ENCODE peak calls at places on chromosomes 2 and 18, in six cellular contexts. D is cerebellar nuclear complex; G is upper lobe of right lung; I is left cardiac atrium; H is NCI-H345; T is CD8-positive, alpha-beta memory T cell. W is an unnamed sample.

GRCh38 chr18:40577255-40577654 is 1377.8 kb upstream of the PIK3C3 start:
- DNase-seq in G (no peak), H (no peak), I (no peak), D (no peak), T (no peak), W (no peak)

GRCh38 chr2:55232863-55233657 is 572 bp downstream of the RPS27A start:
- DNase-seq in G (peak; percentile 79), T (peak; percentile 63), H (no peak), I (peak; percentile 63), D (no peak), W (peak; percentile 72)

GRCh38 chr2:205220559-205220958 is 461.7 kb upstream of the NRP2 start:
- DNase-seq in D (no peak), I (no peak), H (no peak), T (no peak), G (no peak), W (no peak)

GRCh38 chr2:23492941-23493340 is 108.0 kb downstream of the KLHL29 start:
- DNase-seq in G (no peak), I (peak; percentile 4), H (peak; percentile 84), T (no peak), D (no peak), W (no peak)

GRCh38 chr2:167749641-167750040 is 497.8 kb downstream of the STK39 start:
- DNase-seq in I (no peak), G (no peak), D (no peak), T (no peak), H (no peak), W (no peak)

GRCh38 chr2:45394216-45394615 is 216.9 kb downstream of the SRBD1 start:
- DNase-seq in H (no peak), D (no peak), G (no peak), T (no peak), I (no peak), W (no peak)

GRCh38 chr2:236073867-236074655 is 94.1 kb downstream of the GBX2 start:
- DNase-seq in T (no peak), H (no peak), D (no peak), I (no peak), G (no peak), W (no peak)

GRCh38 chr2:201440182-201440581 is 11.1 kb downstream of the TRAK2 start:
- DNase-seq in T (no peak), D (no peak), G (no peak), H (peak; percentile 85), I (no peak), W (no peak)

GRCh38 chr2:106833248-106833647 is 52.7 kb downstream of the ST6GAL2 start:
- DNase-seq in H (no peak), I (no peak), T (no peak), D (no peak), G (no peak), W (no peak)

GRCh38 chr2:162233197-162233596 is 10.0 kb downstream of the FAP start:
- DNase-seq in I (no peak), T (no peak), G (no peak), H (no peak), D (no peak), W (no peak)

GRCh38 chr18:54742654-54743053 is 85.6 kb upstream of the RAB27B start:
- DNase-seq in G (no peak), D (no peak), I (peak; percentile 81), T (no peak), H (no peak), W (no peak)

GRCh38 chr2:84838434-84839145 is 42.3 kb downstream of the TRABD2A start:
- DNase-seq in T (no peak), D (no peak), H (no peak), I (no peak), G (no peak), W (no peak)

W was measured in effector memory CD8-positive, alpha-beta T cell.